ENCODE peak calls at places on chromosomes 3 and 15, in eight cellular contexts. V is HCT116, G is GM23338, I is K562, R is HepG2, S is GM12878, L is endothelial cell of umbilical vein, T is H1. F is an unnamed sample.

GRCh38 chr3:11602886-11603285 is 40.8 kb downstream of the VGLL4 start:
- DNase-seq in G (no peak), V (no peak), T (no peak), R (no peak), L (no peak), I (no peak), S (no peak), F (no peak)

GRCh38 chr3:197343656-197344408 is 45.4 kb upstream of the DLG1 start:
- DNase-seq in V (no peak), L (no peak), S (no peak), G (no peak), R (no peak), I (peak; percentile 58), T (no peak), F (no peak)

GRCh38 chr15:67080900-67081431 is 15.6 kb downstream of the SMAD3 start:
- DNase-seq in G (no peak), R (no peak), V (no peak), S (peak; percentile 99), L (peak; percentile 32), I (peak; percentile 78), T (no peak), F (no peak)

GRCh38 chr15:57470543-57470942 is 94.2 kb downstream of the CGNL1 start:
- DNase-seq in R (no peak), I (no peak), G (no peak), L (no peak), V (no peak), S (no peak), T (no peak), F (no peak)

GRCh38 chr15:77597804-77598453 is 34.8 kb downstream of the LINGO1 start:
- DNase-seq in V (no peak), I (no peak), L (peak; percentile 26), R (no peak), S (no peak), T (no peak), G (no peak), F (no peak)

GRCh38 chr3:82085356-82085755 is 323.9 kb upstream of the GBE1 start:
- DNase-seq in V (no peak), R (no peak), G (no peak), T (no peak), S (no peak), L (peak; percentile 65), I (no peak), F (no peak)

GRCh38 chr3:44885618-44886017 is 11.2 kb downstream of the TGM4 start:
- DNase-seq in L (peak; percentile 95), I (peak; percentile 14), V (peak; percentile 74), G (no peak), S (no peak), T (no peak), R (peak; percentile 34), F (no peak)

GRCh38 chr3:46561951-46562350 is 4.2 kb downstream of the LRRC2 start:
- DNase-seq in L (no peak), T (no peak), G (no peak), I (no peak), V (no peak), S (no peak), R (no peak), F (no peak)

GRCh38 chr3:98979296-98979695 is 77.8 kb upstream of the DCBLD2 start:
- DNase-seq in G (no peak), L (peak; percentile 73), R (no peak), I (no peak), S (no peak), T (no peak), V (no peak), F (no peak)

GRCh38 chr3:64686446-64686908 is 1.3 kb downstream of the ADAMTS9 start:
- DNase-seq in L (peak; percentile 77), I (peak; percentile 4), V (no peak), T (no peak), G (peak; percentile 66), S (no peak), R (peak; percentile 18), F (no peak)

GRCh38 chr3:60384352-60384751 is 866.9 kb downstream of the FHIT start:
- DNase-seq in R (no peak), V (no peak), I (no peak), T (no peak), S (no peak), G (no peak), L (no peak), F (no peak)

GRCh38 chr15:90099072-90099867 is 3.0 kb downstream of the IDH2 start:
- DNase-seq in S (no peak), L (no peak), I (no peak), V (no peak), R (no peak), T (no peak), G (peak; percentile 9), F (no peak)

GRCh38 chr3:171842864-171843511 is at the start of gene TMEM212:
- DNase-seq in G (peak; percentile 11), L (peak; percentile 85), T (no peak), S (no peak), I (no peak), V (no peak), R (peak; percentile 88), F (no peak)

GRCh38 chr3:105222568-105223093 is 144.1 kb upstream of the ALCAM start:
- DNase-seq in V (no peak), I (no peak), T (no peak), R (peak; percentile 17), L (no peak), G (peak; percentile 21), S (no peak), F (peak; percentile 69)

DNA sequence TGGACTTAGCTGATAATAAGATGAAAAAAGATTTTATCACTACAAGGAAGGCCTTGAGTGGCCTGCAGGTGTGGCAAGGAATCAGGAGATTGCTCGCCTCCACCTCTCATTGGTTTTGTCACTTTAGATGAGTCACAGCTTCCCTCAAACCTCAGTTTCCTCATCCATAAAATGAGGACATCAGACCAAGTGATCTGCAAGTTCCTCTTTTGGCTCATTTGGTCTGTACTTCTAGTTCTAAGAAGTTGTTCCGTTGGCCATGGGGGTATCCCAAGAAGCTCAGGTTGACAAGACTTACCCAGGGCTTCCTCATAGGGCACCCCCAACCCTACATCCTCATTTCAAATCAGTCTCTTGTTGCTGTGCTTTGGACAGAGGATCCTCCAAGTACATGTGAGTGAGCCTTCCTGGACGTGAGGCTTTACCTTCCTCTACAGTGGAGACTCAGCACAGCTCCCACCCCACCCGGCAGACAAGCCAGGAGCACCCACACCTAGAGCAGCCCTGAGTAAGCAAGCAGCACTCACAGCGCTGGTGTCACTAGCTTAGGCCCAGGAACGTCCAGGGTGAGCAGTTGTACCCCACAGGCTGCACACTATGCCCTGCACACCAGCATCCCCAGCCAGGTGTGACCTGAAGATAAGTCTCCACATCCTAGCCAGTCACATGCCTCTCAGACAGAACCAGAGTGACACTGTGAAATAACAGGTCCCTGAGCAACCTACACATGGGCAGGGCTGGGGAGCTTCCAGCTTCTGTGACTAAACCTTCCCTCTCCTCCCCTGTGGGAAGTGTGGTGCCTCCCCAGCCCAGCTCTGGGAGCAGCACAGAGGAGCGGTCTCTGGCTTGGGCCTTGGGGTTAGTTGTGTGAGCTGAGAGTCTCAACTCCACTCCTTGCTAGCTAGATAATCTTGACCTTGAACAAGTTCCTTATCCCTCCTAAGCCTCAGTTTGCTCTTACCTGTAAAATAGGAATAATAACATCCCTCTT is 253.8 kb downstream of the UACA start:
- DNase-seq in G (no peak), V (no peak), T (no peak), L (no peak), R (no peak), I (no peak), S (no peak), F (no peak)
- H3K27ac ChIP-seq in G (no peak overlapping the region), V (peak overlapping the region; percentile 54), T (no peak overlapping the region), L (peak overlapping the region; percentile 10), R (no peak overlapping the region), I (no peak overlapping the region), S (no peak overlapping the region), F (no peak overlapping the region)

DNA sequence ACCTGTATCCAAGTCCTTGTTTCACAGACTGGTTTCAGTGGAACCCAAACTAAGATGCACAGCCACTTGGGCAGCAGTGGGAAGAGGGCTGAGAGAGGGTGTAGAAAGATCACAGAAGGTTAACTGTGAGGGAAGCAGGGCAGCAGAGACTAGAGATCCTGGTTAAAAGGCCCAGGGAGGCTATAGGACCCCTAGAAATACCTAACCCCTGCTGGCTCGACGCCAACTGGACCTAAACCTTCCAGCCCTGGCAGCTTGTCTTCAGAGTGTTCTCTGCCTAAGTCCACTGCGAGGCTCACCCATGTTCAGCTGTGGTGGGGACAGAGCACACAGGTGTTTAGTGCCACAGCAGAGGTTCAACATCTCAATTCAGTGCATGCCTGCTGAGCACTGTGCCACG is 96.5 kb downstream of the ZNF621 start:
- DNase-seq in T (no peak), G (no peak), V (no peak), S (no peak), R (no peak), L (no peak), I (no peak), F (no peak)
- TF ChIP-seq EZH2 in T (no peak), G (no peak), V (no peak), S (no peak), R (no peak), L (no peak), I (no peak), F (no peak)

DNA sequence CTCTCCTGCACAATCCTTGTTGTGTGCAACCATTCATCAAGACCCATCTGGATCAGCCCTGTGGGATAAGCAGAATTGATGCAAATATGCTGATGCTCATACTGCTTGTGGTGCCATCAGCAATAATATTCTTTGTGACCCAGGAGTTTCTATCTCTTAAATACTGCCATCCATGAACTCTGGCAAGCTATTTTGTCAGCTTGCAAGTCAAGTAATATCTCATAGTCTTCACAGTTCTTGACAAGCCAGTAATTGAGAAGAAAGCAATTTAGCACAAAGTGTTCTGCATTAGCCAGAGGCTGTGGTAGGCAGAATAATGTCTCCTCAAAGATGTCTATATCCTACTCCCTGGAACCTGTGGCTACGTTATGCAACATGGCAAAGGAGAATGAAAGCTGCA is 49.0 kb downstream of the SPATA16 start:
- DNase-seq in S (no peak), T (no peak), G (no peak), I (no peak), V (no peak), L (no peak), R (no peak), F (no peak)
- TF ChIP-seq POLR2AphosphoS5 in S (no peak), T (no peak), G (no peak), I (no peak), V (no peak), L (no peak), R (no peak), F (no peak)

DNA sequence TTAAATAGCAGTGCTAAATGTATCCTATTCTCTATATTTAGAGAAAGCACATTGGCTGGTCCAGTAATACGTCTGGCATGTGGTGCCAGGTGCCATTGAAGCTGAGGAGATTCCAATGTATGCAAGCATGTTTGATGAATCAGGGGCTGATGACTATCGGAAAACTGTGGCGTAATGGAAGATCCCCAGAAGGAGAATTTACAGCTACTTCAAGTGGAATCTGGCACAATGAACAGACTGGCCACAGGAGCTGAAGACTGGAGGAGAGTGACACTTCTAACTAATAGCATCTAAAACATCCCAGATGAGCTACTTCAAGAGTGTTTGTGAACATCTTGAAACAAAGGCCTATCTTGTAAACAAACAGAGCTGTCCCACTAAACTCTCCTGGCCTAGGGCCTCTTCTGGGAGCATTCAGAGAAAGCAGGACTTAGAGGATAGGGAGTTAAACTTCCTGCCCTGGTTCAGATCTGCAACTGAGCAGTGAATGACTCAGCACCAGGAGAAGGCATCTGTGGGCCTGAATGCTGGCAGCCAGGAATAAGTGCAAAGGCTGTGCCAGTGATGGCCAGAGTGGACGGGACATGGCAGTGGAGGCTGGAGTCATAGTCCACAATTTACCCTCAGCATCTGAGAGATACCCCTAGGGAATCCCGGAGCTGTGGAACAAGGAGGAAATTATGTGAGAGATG is 15.3 kb upstream of the ACTC1 start:
- DNase-seq in S (no peak), G (no peak), R (no peak), T (no peak), I (peak; percentile 32), L (peak; percentile 11), V (no peak), F (no peak)
- H3K27ac ChIP-seq in S (no peak overlapping the region), G (no peak overlapping the region), R (no peak overlapping the region), T (no peak overlapping the region), I (no peak overlapping the region), L (no peak overlapping the region), V (no peak overlapping the region), F (no peak overlapping the region)